ENCODE peak calls at places on chromosomes 6 and 20, in eight cellular contexts. One of them, this sample, is unnamed.

GRCh38 chr20:31933698-31934097 is 18.1 kb downstream of the PDRG1 start:
- DNase-seq in fibroblast of the aortic adventitia: no peak
- DNase-seq in psoas muscle: no peak
- DNase-seq in astrocyte of the cerebellum: no peak
- DNase-seq in upper lobe of right lung: no peak
- DNase-seq in HFFc6: no peak
- DNase-seq in A549: no peak
- DNase-seq in kidney epithelial cell: no peak
- DNase-seq in this sample: peak

GRCh38 chr6:29653452-29654038 is 3.3 kb upstream of the MOG start:
- DNase-seq in fibroblast of the aortic adventitia: peak
- DNase-seq in psoas muscle: no peak
- DNase-seq in astrocyte of the cerebellum: peak
- DNase-seq in upper lobe of right lung: no peak
- DNase-seq in HFFc6: peak
- DNase-seq in A549: peak
- DNase-seq in kidney epithelial cell: no peak
- DNase-seq in this sample: no peak

GRCh38 chr20:19672498-19672897 is 85.6 kb upstream of the RIN2 start:
- DNase-seq in fibroblast of the aortic adventitia: no peak
- DNase-seq in psoas muscle: no peak
- DNase-seq in astrocyte of the cerebellum: no peak
- DNase-seq in upper lobe of right lung: no peak
- DNase-seq in HFFc6: no peak
- DNase-seq in A549: no peak
- DNase-seq in kidney epithelial cell: no peak
- DNase-seq in this sample: no peak

GRCh38 chr6:33840064-33840926 is 36.5 kb upstream of the MLN start:
- DNase-seq in fibroblast of the aortic adventitia: peak
- DNase-seq in psoas muscle: no peak
- DNase-seq in astrocyte of the cerebellum: peak
- DNase-seq in upper lobe of right lung: no peak
- DNase-seq in HFFc6: peak
- DNase-seq in A549: peak
- DNase-seq in kidney epithelial cell: peak
- DNase-seq in this sample: no peak

GRCh38 chr6:137873273-137873762 is 6.3 kb downstream of the TNFAIP3 start:
- DNase-seq in fibroblast of the aortic adventitia: peak
- DNase-seq in psoas muscle: peak
- DNase-seq in astrocyte of the cerebellum: peak
- DNase-seq in upper lobe of right lung: peak
- DNase-seq in HFFc6: peak
- DNase-seq in A549: peak
- DNase-seq in kidney epithelial cell: peak
- DNase-seq in this sample: no peak

GRCh38 chr6:16196260-16196914 is 42.0 kb upstream of the GMPR start:
- DNase-seq in fibroblast of the aortic adventitia: no peak
- DNase-seq in psoas muscle: no peak
- DNase-seq in astrocyte of the cerebellum: no peak
- DNase-seq in upper lobe of right lung: no peak
- DNase-seq in HFFc6: no peak
- DNase-seq in A549: no peak
- DNase-seq in kidney epithelial cell: no peak
- DNase-seq in this sample: no peak

GRCh38 chr6:136823128-136823660 is 802 bp downstream of the PEX7 start:
- DNase-seq in fibroblast of the aortic adventitia: no peak
- DNase-seq in psoas muscle: peak
- DNase-seq in astrocyte of the cerebellum: no peak
- DNase-seq in upper lobe of right lung: no peak
- DNase-seq in HFFc6: no peak
- DNase-seq in A549: no peak
- DNase-seq in kidney epithelial cell: no peak
- DNase-seq in this sample: no peak

GRCh38 chr6:11978169-11978987 is 33.7 kb upstream of the HIVEP1 start:
- DNase-seq in fibroblast of the aortic adventitia: no peak
- DNase-seq in psoas muscle: no peak
- DNase-seq in astrocyte of the cerebellum: no peak
- DNase-seq in upper lobe of right lung: no peak
- DNase-seq in HFFc6: no peak
- DNase-seq in A549: no peak
- DNase-seq in kidney epithelial cell: no peak
- DNase-seq in this sample: no peak

GRCh38 chr6:110618591-110619267 is 142.3 kb upstream of the SLC22A16 start:
- DNase-seq in fibroblast of the aortic adventitia: peak
- DNase-seq in psoas muscle: no peak
- DNase-seq in astrocyte of the cerebellum: no peak
- DNase-seq in upper lobe of right lung: no peak
- DNase-seq in HFFc6: peak
- DNase-seq in A549: no peak
- DNase-seq in kidney epithelial cell: no peak
- DNase-seq in this sample: no peak

GRCh38 chr6:139341060-139341459 is 33.4 kb downstream of the CITED2 start:
- DNase-seq in fibroblast of the aortic adventitia: no peak
- DNase-seq in psoas muscle: no peak
- DNase-seq in astrocyte of the cerebellum: no peak
- DNase-seq in upper lobe of right lung: no peak
- DNase-seq in HFFc6: no peak
- DNase-seq in A549: no peak
- DNase-seq in kidney epithelial cell: no peak
- DNase-seq in this sample: no peak

GRCh38 chr20:35478804-35479472 is 23.5 kb downstream of the CEP250 start:
- DNase-seq in fibroblast of the aortic adventitia: no peak
- DNase-seq in psoas muscle: no peak
- DNase-seq in astrocyte of the cerebellum: no peak
- DNase-seq in upper lobe of right lung: no peak
- DNase-seq in HFFc6: no peak
- DNase-seq in A549: no peak
- DNase-seq in kidney epithelial cell: no peak
- DNase-seq in this sample: no peak

GRCh38 chr6:112925702-112926101 is 578.6 kb downstream of the RFPL4B start:
- DNase-seq in fibroblast of the aortic adventitia: no peak
- DNase-seq in psoas muscle: no peak
- DNase-seq in astrocyte of the cerebellum: no peak
- DNase-seq in upper lobe of right lung: no peak
- DNase-seq in HFFc6: no peak
- DNase-seq in A549: no peak
- DNase-seq in kidney epithelial cell: no peak
- DNase-seq in this sample: no peak

GRCh38 chr6:126202689-126203088 is 137.2 kb upstream of the CENPW start:
- DNase-seq in fibroblast of the aortic adventitia: no peak
- DNase-seq in psoas muscle: no peak
- DNase-seq in astrocyte of the cerebellum: no peak
- DNase-seq in upper lobe of right lung: no peak
- DNase-seq in HFFc6: no peak
- DNase-seq in A549: no peak
- DNase-seq in kidney epithelial cell: no peak
- DNase-seq in this sample: no peak
- TF ChIP-seq CTCF in fibroblast of the aortic adventitia: no peak
- TF ChIP-seq CTCF in psoas muscle: no peak
- TF ChIP-seq CTCF in astrocyte of the cerebellum: no peak
- TF ChIP-seq CTCF in upper lobe of right lung: no peak
- TF ChIP-seq CTCF in HFFc6: no peak
- TF ChIP-seq CTCF in A549: no peak
- TF ChIP-seq CTCF in kidney epithelial cell: no peak
- TF ChIP-seq CTCF in this sample: no peak

GRCh38 chr6:408599-409102 is 17.1 kb downstream of the IRF4 start:
- DNase-seq in fibroblast of the aortic adventitia: peak
- DNase-seq in psoas muscle: no peak
- DNase-seq in astrocyte of the cerebellum: no peak
- DNase-seq in upper lobe of right lung: peak
- DNase-seq in HFFc6: peak
- DNase-seq in A549: peak
- DNase-seq in kidney epithelial cell: no peak
- DNase-seq in this sample: no peak
- TF ChIP-seq CTCF in fibroblast of the aortic adventitia: peak
- TF ChIP-seq CTCF in psoas muscle: peak
- TF ChIP-seq CTCF in astrocyte of the cerebellum: peak
- TF ChIP-seq CTCF in upper lobe of right lung: peak
- TF ChIP-seq CTCF in HFFc6: peak
- TF ChIP-seq CTCF in A549: peak
- TF ChIP-seq CTCF in kidney epithelial cell: peak
- TF ChIP-seq CTCF in this sample: peak

GRCh38 chr20:38941726-38942389 is 15.6 kb downstream of the FAM83D start:
- DNase-seq in fibroblast of the aortic adventitia: no peak
- DNase-seq in psoas muscle: no peak
- DNase-seq in astrocyte of the cerebellum: no peak
- DNase-seq in upper lobe of right lung: no peak
- DNase-seq in HFFc6: no peak
- DNase-seq in A549: no peak
- DNase-seq in kidney epithelial cell: no peak
- DNase-seq in this sample: no peak
- TF ChIP-seq CTCF in fibroblast of the aortic adventitia: no peak
- TF ChIP-seq CTCF in psoas muscle: no peak
- TF ChIP-seq CTCF in astrocyte of the cerebellum: peak
- TF ChIP-seq CTCF in upper lobe of right lung: no peak
- TF ChIP-seq CTCF in HFFc6: peak
- TF ChIP-seq CTCF in A549: no peak
- TF ChIP-seq CTCF in kidney epithelial cell: no peak
- TF ChIP-seq CTCF in this sample: no peak

GRCh38 chr6:87391334-87391733 is 16.4 kb upstream of the CFAP206 start:
- DNase-seq in fibroblast of the aortic adventitia: peak
- DNase-seq in psoas muscle: no peak
- DNase-seq in astrocyte of the cerebellum: no peak
- DNase-seq in upper lobe of right lung: no peak
- DNase-seq in HFFc6: peak
- DNase-seq in A549: peak
- DNase-seq in kidney epithelial cell: no peak
- DNase-seq in this sample: no peak
- TF ChIP-seq CTCF in fibroblast of the aortic adventitia: peak
- TF ChIP-seq CTCF in psoas muscle: no peak
- TF ChIP-seq CTCF in astrocyte of the cerebellum: peak
- TF ChIP-seq CTCF in upper lobe of right lung: peak
- TF ChIP-seq CTCF in HFFc6: peak
- TF ChIP-seq CTCF in A549: peak
- TF ChIP-seq CTCF in kidney epithelial cell: peak
- TF ChIP-seq CTCF in this sample: peak

GRCh38 chr6:1535295-1535694 is 74.4 kb upstream of the FOXC1 start:
- DNase-seq in fibroblast of the aortic adventitia: peak
- DNase-seq in psoas muscle: no peak
- DNase-seq in astrocyte of the cerebellum: no peak
- DNase-seq in upper lobe of right lung: no peak
- DNase-seq in HFFc6: no peak
- DNase-seq in A549: no peak
- DNase-seq in kidney epithelial cell: no peak
- DNase-seq in this sample: no peak
- TF ChIP-seq CTCF in fibroblast of the aortic adventitia: no peak
- TF ChIP-seq CTCF in psoas muscle: no peak
- TF ChIP-seq CTCF in astrocyte of the cerebellum: no peak
- TF ChIP-seq CTCF in upper lobe of right lung: no peak
- TF ChIP-seq CTCF in HFFc6: no peak
- TF ChIP-seq CTCF in A549: no peak
- TF ChIP-seq CTCF in kidney epithelial cell: no peak
- TF ChIP-seq CTCF in this sample: no peak

GRCh38 chr6:44193307-44193910 is 23.3 kb upstream of the MYMX start:
- DNase-seq in fibroblast of the aortic adventitia: no peak
- DNase-seq in psoas muscle: no peak
- DNase-seq in astrocyte of the cerebellum: no peak
- DNase-seq in upper lobe of right lung: no peak
- DNase-seq in HFFc6: no peak
- DNase-seq in A549: no peak
- DNase-seq in kidney epithelial cell: no peak
- DNase-seq in this sample: no peak
- TF ChIP-seq CTCF in fibroblast of the aortic adventitia: no peak
- TF ChIP-seq CTCF in psoas muscle: no peak
- TF ChIP-seq CTCF in astrocyte of the cerebellum: no peak
- TF ChIP-seq CTCF in upper lobe of right lung: no peak
- TF ChIP-seq CTCF in HFFc6: no peak
- TF ChIP-seq CTCF in A549: no peak
- TF ChIP-seq CTCF in kidney epithelial cell: no peak
- TF ChIP-seq CTCF in this sample: no peak

DNA sequence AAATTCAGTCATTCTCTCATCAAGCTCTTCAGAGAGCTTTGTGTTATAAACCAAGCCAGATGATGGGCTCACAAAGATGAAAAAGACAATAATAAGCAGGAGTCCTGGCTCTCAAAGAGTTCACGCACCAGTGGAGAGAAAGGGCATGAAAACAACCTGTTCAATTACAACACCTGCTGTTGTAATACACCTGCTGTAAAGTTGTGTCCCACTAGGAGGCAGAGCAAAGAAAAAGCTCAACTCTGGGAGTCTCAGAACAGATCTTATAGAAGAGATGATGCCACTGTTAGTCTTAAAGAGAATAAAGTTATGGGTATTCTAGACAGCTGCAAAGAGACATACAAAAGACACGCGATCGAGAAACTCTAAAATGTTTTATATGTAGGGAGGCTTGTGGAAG is 100.6 kb downstream of the DCDC2 start:
- DNase-seq in fibroblast of the aortic adventitia: no peak
- DNase-seq in psoas muscle: no peak
- DNase-seq in astrocyte of the cerebellum: no peak
- DNase-seq in upper lobe of right lung: no peak
- DNase-seq in HFFc6: no peak
- DNase-seq in A549: no peak
- DNase-seq in kidney epithelial cell: no peak
- DNase-seq in this sample: no peak
- TF ChIP-seq CTCF in fibroblast of the aortic adventitia: no peak
- TF ChIP-seq CTCF in psoas muscle: no peak
- TF ChIP-seq CTCF in astrocyte of the cerebellum: no peak
- TF ChIP-seq CTCF in upper lobe of right lung: no peak
- TF ChIP-seq CTCF in HFFc6: no peak
- TF ChIP-seq CTCF in A549: no peak
- TF ChIP-seq CTCF in kidney epithelial cell: peak
- TF ChIP-seq CTCF in this sample: no peak